ENCODE peak calls at places on chromosomes 16 and 17, in five cellular contexts. One of them, this sample, is unnamed.
A peak's percentile ranks its signal among the peaks of the same experiment; 100 is the strongest.

GRCh38 chr17:50765454-50766221 is 1.7 kb downstream of the ANKRD40CL start:
- DNase-seq in retina: no peak
- DNase-seq in foreskin fibroblast: no peak
- DNase-seq in sigmoid colon: no peak
- DNase-seq in AG08396: no peak
- DNase-seq in this sample: no peak

GRCh38 chr17:6435968-6436367 is 1.0 kb upstream of the AIPL1 start:
- DNase-seq in retina: peak; percentile 89
- DNase-seq in foreskin fibroblast: peak; percentile 54
- DNase-seq in sigmoid colon: no peak
- DNase-seq in AG08396: peak; percentile 86
- DNase-seq in this sample: peak; percentile 51

GRCh38 chr17:82188001-82188961 is 24.4 kb downstream of the CCDC57 start:
- DNase-seq in retina: no peak
- DNase-seq in foreskin fibroblast: no peak
- DNase-seq in sigmoid colon: no peak
- DNase-seq in AG08396: no peak
- DNase-seq in this sample: no peak

GRCh38 chr17:61408151-61409041 is 8.8 kb downstream of the TBX2 start:
- DNase-seq in retina: peak; percentile 78
- DNase-seq in foreskin fibroblast: no peak
- DNase-seq in sigmoid colon: peak; percentile 61
- DNase-seq in AG08396: peak; percentile 34
- DNase-seq in this sample: no peak

GRCh38 chr17:43648916-43649315 is 12.8 kb downstream of the MEOX1 start:
- DNase-seq in retina: no peak
- DNase-seq in foreskin fibroblast: no peak
- DNase-seq in sigmoid colon: no peak
- DNase-seq in AG08396: no peak
- DNase-seq in this sample: no peak

GRCh38 chr17:47818002-47818695 is 3.4 kb downstream of the OSBPL7 start:
- DNase-seq in retina: no peak
- DNase-seq in foreskin fibroblast: no peak
- DNase-seq in sigmoid colon: no peak
- DNase-seq in AG08396: no peak
- DNase-seq in this sample: no peak

GRCh38 chr17:82718986-82719685 is 2.6 kb downstream of the FN3KRP start:
- DNase-seq in retina: no peak
- DNase-seq in foreskin fibroblast: no peak
- DNase-seq in sigmoid colon: no peak
- DNase-seq in AG08396: no peak
- DNase-seq in this sample: no peak

GRCh38 chr17:68532826-68533225 is 20.6 kb downstream of the PRKAR1A start:
- DNase-seq in retina: no peak
- DNase-seq in foreskin fibroblast: no peak
- DNase-seq in sigmoid colon: no peak
- DNase-seq in AG08396: no peak
- DNase-seq in this sample: no peak

GRCh38 chr17:38848557-38848891 is 5.0 kb downstream of the RPL23 start:
- DNase-seq in retina: no peak
- DNase-seq in foreskin fibroblast: no peak
- DNase-seq in sigmoid colon: no peak
- DNase-seq in AG08396: no peak
- DNase-seq in this sample: no peak

GRCh38 chr16:71807905-71808592 is 585 bp downstream of the AP1G1 start:
- DNase-seq in retina: no peak
- DNase-seq in foreskin fibroblast: peak; percentile 13
- DNase-seq in sigmoid colon: peak; percentile 69
- DNase-seq in AG08396: peak; percentile 32
- DNase-seq in this sample: no peak

GRCh38 chr17:17590141-17590735 is 1.3 kb downstream of the PEMT start:
- DNase-seq in retina: peak; percentile 48
- DNase-seq in foreskin fibroblast: no peak
- DNase-seq in sigmoid colon: no peak
- DNase-seq in AG08396: no peak
- DNase-seq in this sample: no peak

GRCh38 chr16:79608976-79609375 is 8.4 kb upstream of the MAF start:
- DNase-seq in retina: no peak
- DNase-seq in foreskin fibroblast: no peak
- DNase-seq in sigmoid colon: no peak
- DNase-seq in AG08396: no peak
- DNase-seq in this sample: no peak

GRCh38 chr16:67264277-67264676 is 15.1 kb upstream of the PLEKHG4 start:
- DNase-seq in retina: no peak
- DNase-seq in foreskin fibroblast: no peak
- DNase-seq in sigmoid colon: peak; percentile 40
- DNase-seq in AG08396: no peak
- DNase-seq in this sample: no peak

GRCh38 chr16:3825103-3825502 is 55.4 kb downstream of the CREBBP start:
- DNase-seq in retina: no peak
- DNase-seq in foreskin fibroblast: peak; percentile 34
- DNase-seq in sigmoid colon: no peak
- DNase-seq in AG08396: no peak
- DNase-seq in this sample: peak; percentile 56

GRCh38 chr16:54080524-54081008 is 206.0 kb downstream of the IRX3 start:
- DNase-seq in retina: no peak
- DNase-seq in foreskin fibroblast: peak; percentile 83
- DNase-seq in sigmoid colon: no peak
- DNase-seq in AG08396: peak; percentile 51
- DNase-seq in this sample: peak; percentile 93

GRCh38 chr16:29743827-29744531 is 1.8 kb downstream of the C16orf54 start:
- DNase-seq in retina: no peak
- DNase-seq in foreskin fibroblast: no peak
- DNase-seq in sigmoid colon: no peak
- DNase-seq in AG08396: no peak
- DNase-seq in this sample: no peak

GRCh38 chr16:48235058-48235555 is 9.0 kb upstream of the LONP2 start:
- DNase-seq in retina: no peak
- DNase-seq in foreskin fibroblast: no peak
- DNase-seq in sigmoid colon: no peak
- DNase-seq in AG08396: no peak
- DNase-seq in this sample: no peak

GRCh38 chr16:627458-628239 is 3.1 kb upstream of the WFIKKN1 start:
- DNase-seq in retina: no peak
- DNase-seq in foreskin fibroblast: no peak
- DNase-seq in sigmoid colon: peak; percentile 71
- DNase-seq in AG08396: no peak
- DNase-seq in this sample: no peak

GRCh38 chr17:38898291-38898679 is 27.1 kb upstream of the LASP1NB start:
- DNase-seq in retina: no peak
- DNase-seq in foreskin fibroblast: no peak
- DNase-seq in sigmoid colon: no peak
- DNase-seq in AG08396: no peak
- DNase-seq in this sample: no peak

GRCh38 chr16:89565256-89565505 is 4.7 kb downstream of the RPL13 start:
- DNase-seq in retina: no peak
- DNase-seq in foreskin fibroblast: peak; percentile 36
- DNase-seq in sigmoid colon: no peak
- DNase-seq in AG08396: no peak
- DNase-seq in this sample: no peak

GRCh38 chr16:19382887-19383816 is 34.5 kb upstream of the TMC5 start:
- DNase-seq in retina: no peak
- DNase-seq in foreskin fibroblast: no peak
- DNase-seq in sigmoid colon: no peak
- DNase-seq in AG08396: no peak
- DNase-seq in this sample: no peak

GRCh38 chr16:89350701-89351380 is 133.3 kb downstream of the ZNF778 start:
- DNase-seq in retina: no peak
- DNase-seq in foreskin fibroblast: no peak
- DNase-seq in sigmoid colon: no peak
- DNase-seq in AG08396: no peak
- DNase-seq in this sample: no peak

GRCh38 chr17:7790150-7790549 is 43.9 kb upstream of the KDM6B start:
- DNase-seq in retina: no peak
- DNase-seq in foreskin fibroblast: no peak
- DNase-seq in sigmoid colon: no peak
- DNase-seq in AG08396: no peak
- DNase-seq in this sample: no peak

GRCh38 chr16:85524365-85524629 is 88.8 kb upstream of the GSE1 start:
- DNase-seq in retina: no peak
- DNase-seq in foreskin fibroblast: no peak
- DNase-seq in sigmoid colon: no peak
- DNase-seq in AG08396: no peak
- DNase-seq in this sample: no peak

GRCh38 chr16:52466998-52467397 is 79.9 kb downstream of the TOX3 start:
- DNase-seq in retina: no peak
- DNase-seq in foreskin fibroblast: no peak
- DNase-seq in sigmoid colon: no peak
- DNase-seq in AG08396: no peak
- DNase-seq in this sample: no peak

GRCh38 chr16:31713945-31714898 is 159.4 kb upstream of the ZNF267 start:
- DNase-seq in retina: peak; percentile 51
- DNase-seq in foreskin fibroblast: no peak
- DNase-seq in sigmoid colon: no peak
- DNase-seq in AG08396: no peak
- DNase-seq in this sample: no peak

GRCh38 chr16:82629441-82630027 is 2.8 kb downstream of the CDH13 start:
- DNase-seq in retina: no peak
- DNase-seq in foreskin fibroblast: no peak
- DNase-seq in sigmoid colon: peak; percentile 41
- DNase-seq in AG08396: peak; percentile 67
- DNase-seq in this sample: peak; percentile 79

GRCh38 chr16:1613728-1614225 is 1.6 kb downstream of the CRAMP1 start:
- DNase-seq in retina: peak; percentile 17
- DNase-seq in foreskin fibroblast: peak; percentile 14
- DNase-seq in sigmoid colon: no peak
- DNase-seq in AG08396: peak; percentile 48
- DNase-seq in this sample: no peak

GRCh38 chr16:72788269-72788809 is 259.6 kb downstream of the ZFHX3 start:
- DNase-seq in retina: no peak
- DNase-seq in foreskin fibroblast: no peak
- DNase-seq in sigmoid colon: no peak
- DNase-seq in AG08396: no peak
- DNase-seq in this sample: no peak

GRCh38 chr17:72119963-72120877 is 600 bp upstream of the SOX9 start:
- DNase-seq in retina: peak; percentile 91
- DNase-seq in foreskin fibroblast: peak; percentile 76
- DNase-seq in sigmoid colon: peak; percentile 68
- DNase-seq in AG08396: peak; percentile 78
- DNase-seq in this sample: peak; percentile 62

GRCh38 chr17:73841431-73842060 is 197.3 kb upstream of the SDK2 start:
- DNase-seq in retina: no peak
- DNase-seq in foreskin fibroblast: no peak
- DNase-seq in sigmoid colon: no peak
- DNase-seq in AG08396: no peak
- DNase-seq in this sample: no peak

GRCh38 chr16:72990003-72990521 is 57.9 kb downstream of the ZFHX3 start:
- DNase-seq in retina: peak; percentile 26
- DNase-seq in foreskin fibroblast: peak; percentile 78
- DNase-seq in sigmoid colon: peak; percentile 95
- DNase-seq in AG08396: peak; percentile 70
- DNase-seq in this sample: peak; percentile 94

GRCh38 chr16:85621698-85622433 is 8.7 kb downstream of the GSE1 start:
- DNase-seq in retina: no peak
- DNase-seq in foreskin fibroblast: no peak
- DNase-seq in sigmoid colon: no peak
- DNase-seq in AG08396: no peak
- DNase-seq in this sample: no peak

GRCh38 chr17:46264456-46265198 is 30.3 kb upstream of the LRRC37A start:
- DNase-seq in retina: no peak
- DNase-seq in foreskin fibroblast: peak; percentile 34
- DNase-seq in sigmoid colon: no peak
- DNase-seq in AG08396: peak; percentile 87
- DNase-seq in this sample: peak; percentile 77

GRCh38 chr16:48511071-48511540 is 98.9 kb downstream of the N4BP1 start:
- DNase-seq in retina: no peak
- DNase-seq in foreskin fibroblast: peak; percentile 56
- DNase-seq in sigmoid colon: peak; percentile 63
- DNase-seq in AG08396: peak; percentile 80
- DNase-seq in this sample: peak; percentile 82

GRCh38 chr17:77394540-77395295 is 253.9 kb downstream of the SEC14L1 start:
- DNase-seq in retina: peak; percentile 63
- DNase-seq in foreskin fibroblast: no peak
- DNase-seq in sigmoid colon: no peak
- DNase-seq in AG08396: no peak
- DNase-seq in this sample: no peak

This sample was measured in HFFc6.